ENCODE peak calls at places on chromosomes 2 and 18, in five cellular contexts. Y is mucosa of descending colon, Q is DND-41, L is heart left ventricle, B is PC-3. F is an unnamed sample.

GRCh38 chr2:102667072-102667471 is 47.7 kb downstream of the SLC9A2 start:
- DNase-seq in Y (no peak), Q (no peak), L (no peak), B (no peak), F (no peak)

GRCh38 chr2:235143789-235144188 is 192.0 kb downstream of the SH3BP4 start:
- DNase-seq in Y (no peak), Q (no peak), L (no peak), B (no peak), F (no peak)

GRCh38 chr2:119223521-119224390 is at the start of gene STEAP3:
- DNase-seq in Y (peak; percentile 79), Q (no peak), L (peak; percentile 88), B (peak; percentile 82), F (peak; percentile 26)

GRCh38 chr2:73284296-73285161 is at the start of gene FBXO41:
- DNase-seq in Y (peak; percentile 43), Q (peak; percentile 95), L (no peak), B (peak; percentile 32), F (peak; percentile 37)

GRCh38 chr2:232094883-232095282 is 133.4 kb downstream of the DIS3L2 start:
- DNase-seq in Y (no peak), Q (no peak), L (no peak), B (no peak), F (no peak)

GRCh38 chr2:148052687-148053086 is 31.8 kb downstream of the MBD5 start:
- DNase-seq in Y (no peak), Q (no peak), L (no peak), B (no peak), F (no peak)

GRCh38 chr18:63890226-63890949 is 2.9 kb downstream of the SERPINB2 start:
- DNase-seq in Y (no peak), Q (no peak), L (no peak), B (no peak), F (no peak)

GRCh38 chr2:1750270-1750934 is 6.1 kb upstream of the PXDN start:
- DNase-seq in Y (no peak), Q (no peak), L (no peak), B (no peak), F (no peak)